ENCODE peak calls at places on chromosome X, in five cellular contexts. One of them, this sample, is unnamed.

GRCh38 chrX:12979011-12979629 is 4.2 kb downstream of the TMSB4X start:
- DNase-seq in SK-N-SH: no peak
- DNase-seq in PC-3: no peak
- DNase-seq in GM23248: peak; percentile 29
- DNase-seq in MM.1S: no peak
- DNase-seq in this sample: no peak

GRCh38 chrX:42070866-42071265 is 147.5 kb upstream of the CASK start:
- DNase-seq in SK-N-SH: no peak
- DNase-seq in PC-3: no peak
- DNase-seq in GM23248: peak; percentile 1
- DNase-seq in MM.1S: no peak
- DNase-seq in this sample: no peak

GRCh38 chrX:3520987-3521875 is 174.8 kb upstream of the MXRA5 start:
- DNase-seq in SK-N-SH: no peak
- DNase-seq in PC-3: no peak
- DNase-seq in GM23248: peak; percentile 45
- DNase-seq in MM.1S: no peak
- DNase-seq in this sample: no peak

GRCh38 chrX:44898411-44899221 is 25.6 kb downstream of the KDM6A start:
- DNase-seq in SK-N-SH: no peak
- DNase-seq in PC-3: no peak
- DNase-seq in GM23248: no peak
- DNase-seq in MM.1S: peak; percentile 14
- DNase-seq in this sample: no peak

GRCh38 chrX:56994375-56995270 is 718 bp downstream of the SPIN3 start:
- DNase-seq in SK-N-SH: peak; percentile 18
- DNase-seq in PC-3: no peak
- DNase-seq in GM23248: peak; percentile 22
- DNase-seq in MM.1S: no peak
- DNase-seq in this sample: peak; percentile 3

GRCh38 chrX:152177497-152178269 is 39.3 kb upstream of the MAGEA10 start:
- DNase-seq in SK-N-SH: no peak
- DNase-seq in PC-3: no peak
- DNase-seq in GM23248: peak; percentile 0
- DNase-seq in MM.1S: no peak
- DNase-seq in this sample: no peak

GRCh38 chrX:148784859-148785655 is 284.6 kb downstream of the AFF2 start:
- DNase-seq in SK-N-SH: no peak
- DNase-seq in PC-3: no peak
- DNase-seq in GM23248: no peak
- DNase-seq in MM.1S: no peak
- DNase-seq in this sample: peak; percentile 21

GRCh38 chrX:3493605-3494004 is 147.2 kb upstream of the MXRA5 start:
- DNase-seq in SK-N-SH: no peak
- DNase-seq in PC-3: no peak
- DNase-seq in GM23248: no peak
- DNase-seq in MM.1S: no peak
- DNase-seq in this sample: no peak

GRCh38 chrX:153902388-153902787 is 2.1 kb upstream of the AVPR2 start:
- DNase-seq in SK-N-SH: peak; percentile 59
- DNase-seq in PC-3: peak; percentile 24
- DNase-seq in GM23248: no peak
- DNase-seq in MM.1S: no peak
- DNase-seq in this sample: no peak

GRCh38 chrX:129959493-129959832 is 23.0 kb upstream of the BCORL1 start:
- DNase-seq in SK-N-SH: no peak
- DNase-seq in PC-3: no peak
- DNase-seq in GM23248: peak; percentile 66
- DNase-seq in MM.1S: no peak
- DNase-seq in this sample: peak; percentile 69

GRCh38 chrX:14351889-14352288 is 177.4 kb upstream of the GLRA2 start:
- DNase-seq in SK-N-SH: no peak
- DNase-seq in PC-3: no peak
- DNase-seq in GM23248: no peak
- DNase-seq in MM.1S: no peak
- DNase-seq in this sample: peak; percentile 66

GRCh38 chrX:22952011-22952410 is 47.7 kb upstream of the DDX53 start:
- DNase-seq in SK-N-SH: peak; percentile 5
- DNase-seq in PC-3: peak; percentile 23
- DNase-seq in GM23248: no peak
- DNase-seq in MM.1S: no peak
- DNase-seq in this sample: no peak

GRCh38 chrX:10633722-10634121 is 13.3 kb upstream of the MID1 start:
- DNase-seq in SK-N-SH: no peak
- DNase-seq in PC-3: peak; percentile 90
- DNase-seq in GM23248: peak; percentile 86
- DNase-seq in MM.1S: no peak
- DNase-seq in this sample: no peak

GRCh38 chrX:53682885-53683555 is 3.5 kb downstream of the HUWE1 start:
- DNase-seq in SK-N-SH: peak; percentile 47
- DNase-seq in PC-3: peak; percentile 43
- DNase-seq in GM23248: peak; percentile 72
- DNase-seq in MM.1S: peak; percentile 30
- DNase-seq in this sample: peak; percentile 50

GRCh38 chrX:37824491-37825224 is 22.7 kb downstream of the DYNLT3 start:
- DNase-seq in SK-N-SH: no peak
- DNase-seq in PC-3: peak; percentile 47
- DNase-seq in GM23248: no peak
- DNase-seq in MM.1S: no peak
- DNase-seq in this sample: no peak

GRCh38 chrX:46831620-46832327 is 5.1 kb upstream of the RP2 start:
- DNase-seq in SK-N-SH: no peak
- DNase-seq in PC-3: peak; percentile 70
- DNase-seq in GM23248: peak; percentile 70
- DNase-seq in MM.1S: no peak
- DNase-seq in this sample: no peak

GRCh38 chrX:13955095-13955647 is 74.5 kb downstream of the GEMIN8 start:
- DNase-seq in SK-N-SH: no peak
- DNase-seq in PC-3: no peak
- DNase-seq in GM23248: no peak
- DNase-seq in MM.1S: no peak
- DNase-seq in this sample: peak; percentile 17

GRCh38 chrX:23952984-23953907 is 45.4 kb downstream of the CXorf58 start:
- DNase-seq in SK-N-SH: no peak
- DNase-seq in PC-3: no peak
- DNase-seq in GM23248: no peak
- DNase-seq in MM.1S: peak; percentile 35
- DNase-seq in this sample: peak; percentile 31

DNA sequence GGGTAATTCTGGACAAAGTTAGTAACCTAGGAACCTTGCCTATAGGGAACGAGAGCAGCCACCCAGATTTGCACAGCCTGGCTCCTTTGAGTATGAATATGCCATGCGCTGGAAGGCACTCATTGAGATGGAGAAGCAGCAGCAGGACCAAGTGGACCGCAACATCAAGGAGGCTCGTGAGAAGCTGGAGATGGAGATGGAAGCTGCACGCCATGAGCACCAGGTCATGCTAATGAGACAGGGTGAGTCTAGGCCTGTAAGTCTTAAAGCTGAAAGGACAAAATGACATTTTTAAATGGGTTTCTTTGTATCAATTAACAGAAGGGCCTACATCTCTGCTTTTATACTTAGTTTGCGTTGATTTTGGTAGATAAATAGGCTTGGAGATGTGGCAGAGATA is 4.7 kb upstream of the ITGB1BP2 start:
- DNase-seq in SK-N-SH: no peak
- DNase-seq in PC-3: no peak
- DNase-seq in GM23248: no peak
- DNase-seq in MM.1S: no peak
- DNase-seq in this sample: no peak
- H3K36me3 ChIP-seq in SK-N-SH: peaks cover 58% of the 10 kb centered on the region
- H3K36me3 ChIP-seq in PC-3: peaks cover 56% of the 10 kb centered on the region
- H3K36me3 ChIP-seq in GM23248: peaks cover 30% of the 10 kb centered on the region
- H3K36me3 ChIP-seq in MM.1S: peaks cover 6% of the 10 kb centered on the region
- H3K36me3 ChIP-seq in this sample: peaks cover 7% of the 10 kb centered on the region

GRCh38 chrX:1485033-1485432 is 32.3 kb upstream of the ASMTL start:
- DNase-seq in SK-N-SH: no peak
- DNase-seq in PC-3: no peak
- DNase-seq in GM23248: no peak
- DNase-seq in MM.1S: no peak
- DNase-seq in this sample: no peak
- H3F3A ChIP-seq in SK-N-SH: peaks cover 5% of the 10 kb centered on the region
- H3F3A ChIP-seq in PC-3: no peaks in the 10 kb centered on the region
- H3F3A ChIP-seq in GM23248: no peaks in the 10 kb centered on the region
- H3F3A ChIP-seq in MM.1S: peaks cover 16% of the 10 kb centered on the region
- H3F3A ChIP-seq in this sample: peaks cover 4% of the 10 kb centered on the region

GRCh38 chrX:100931218-100931924 is 2.7 kb upstream of the XKRX start:
- DNase-seq in SK-N-SH: no peak
- DNase-seq in PC-3: no peak
- DNase-seq in GM23248: no peak
- DNase-seq in MM.1S: no peak
- DNase-seq in this sample: no peak

GRCh38 chrX:100926453-100926852 is 2.3 kb downstream of the XKRX start:
- DNase-seq in SK-N-SH: no peak
- DNase-seq in PC-3: no peak
- DNase-seq in GM23248: peak; percentile 23
- DNase-seq in MM.1S: no peak
- DNase-seq in this sample: no peak

GRCh38 chrX:100924370-100924769 is 4.3 kb downstream of the XKRX start:
- DNase-seq in SK-N-SH: no peak
- DNase-seq in PC-3: no peak
- DNase-seq in GM23248: no peak
- DNase-seq in MM.1S: no peak
- DNase-seq in this sample: no peak

GRCh38 chrX:100931925-100932285 is 3.2 kb upstream of the XKRX start:
- DNase-seq in SK-N-SH: no peak
- DNase-seq in PC-3: no peak
- DNase-seq in GM23248: no peak
- DNase-seq in MM.1S: no peak
- DNase-seq in this sample: no peak

GRCh38 chrX:100928660-100929613 is at the start of gene XKRX:
- DNase-seq in SK-N-SH: peak; percentile 53
- DNase-seq in PC-3: peak; percentile 40
- DNase-seq in GM23248: peak; percentile 53
- DNase-seq in MM.1S: peak; percentile 57
- DNase-seq in this sample: peak; percentile 62
- H3K9ac ChIP-seq in SK-N-SH: no peak within 1 kb of the TSS
- H3K9ac ChIP-seq in PC-3: no peak within 1 kb of the TSS
- H3K9ac ChIP-seq in GM23248: no peak within 1 kb of the TSS
- H3K9ac ChIP-seq in MM.1S: peak within 1 kb of the TSS; percentile 21
- H3K9ac ChIP-seq in this sample: no peak within 1 kb of the TSS

DNA sequence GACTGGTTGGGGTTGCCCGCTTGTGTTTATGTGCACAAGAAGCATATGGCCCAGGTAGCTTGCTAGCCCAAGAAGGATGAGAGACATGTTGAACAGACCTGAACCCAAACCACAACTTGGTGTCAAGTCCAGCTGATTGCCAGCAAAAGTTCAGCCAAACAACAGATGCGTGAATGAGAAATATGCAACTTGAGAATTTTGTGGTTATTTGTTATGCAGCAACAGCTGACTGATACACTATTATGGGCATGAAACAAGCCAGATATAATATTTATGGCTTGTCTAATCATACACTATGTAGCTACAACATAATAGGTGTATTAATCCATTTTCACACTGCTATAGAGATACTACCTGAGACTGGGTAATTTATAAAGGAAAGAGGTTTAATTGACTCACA is 66.3 kb upstream of the FTHL17 start:
- DNase-seq in SK-N-SH: no peak
- DNase-seq in PC-3: no peak
- DNase-seq in GM23248: no peak
- DNase-seq in MM.1S: no peak
- DNase-seq in this sample: no peak
- H3K36me3 ChIP-seq in SK-N-SH: no peaks in the 10 kb centered on the region
- H3K36me3 ChIP-seq in PC-3: no peaks in the 10 kb centered on the region
- H3K36me3 ChIP-seq in GM23248: no peaks in the 10 kb centered on the region
- H3K36me3 ChIP-seq in MM.1S: no peaks in the 10 kb centered on the region
- H3K36me3 ChIP-seq in this sample: no peaks in the 10 kb centered on the region

GRCh38 chrX:40247848-40248622 is 150.3 kb upstream of the BCOR start:
- DNase-seq in SK-N-SH: no peak
- DNase-seq in PC-3: no peak
- DNase-seq in GM23248: no peak
- DNase-seq in MM.1S: no peak
- DNase-seq in this sample: no peak

GRCh38 chrX:40258909-40259308 is 161.2 kb upstream of the BCOR start:
- DNase-seq in SK-N-SH: no peak
- DNase-seq in PC-3: no peak
- DNase-seq in GM23248: no peak
- DNase-seq in MM.1S: no peak
- DNase-seq in this sample: no peak

GRCh38 chrX:40249582-40249981 is 151.8 kb upstream of the BCOR start:
- DNase-seq in SK-N-SH: no peak
- DNase-seq in PC-3: no peak
- DNase-seq in GM23248: no peak
- DNase-seq in MM.1S: no peak
- DNase-seq in this sample: no peak

GRCh38 chrX:40248822-40249221 is 151.1 kb upstream of the BCOR start:
- DNase-seq in SK-N-SH: no peak
- DNase-seq in PC-3: no peak
- DNase-seq in GM23248: no peak
- DNase-seq in MM.1S: no peak
- DNase-seq in this sample: no peak

DNA sequence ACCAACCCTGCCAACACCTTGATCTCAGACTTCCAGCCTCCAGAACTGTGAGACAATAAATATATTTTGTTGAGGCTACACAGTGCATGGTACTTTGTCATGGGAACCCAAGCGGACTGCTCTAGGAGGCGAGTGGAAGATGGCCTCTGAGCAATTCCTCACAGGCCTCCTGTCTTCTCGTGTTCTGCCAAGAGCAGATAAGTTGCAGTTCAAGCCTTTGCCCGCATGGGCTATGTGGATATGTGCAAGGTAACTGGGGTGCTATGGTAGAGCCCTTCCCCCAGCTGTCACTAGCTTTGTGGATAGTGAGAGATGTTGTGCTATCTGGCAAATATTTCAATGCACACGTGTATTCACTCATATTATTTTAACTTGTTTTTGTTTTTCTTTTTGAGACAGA is 156.0 kb upstream of the BCOR start:
- DNase-seq in SK-N-SH: no peak
- DNase-seq in PC-3: no peak
- DNase-seq in GM23248: no peak
- DNase-seq in MM.1S: no peak
- DNase-seq in this sample: no peak
- H3F3A ChIP-seq in SK-N-SH: no peaks in the 10 kb centered on the region
- H3F3A ChIP-seq in PC-3: no peaks in the 10 kb centered on the region
- H3F3A ChIP-seq in GM23248: no peaks in the 10 kb centered on the region
- H3F3A ChIP-seq in MM.1S: no peaks in the 10 kb centered on the region
- H3F3A ChIP-seq in this sample: no peaks in the 10 kb centered on the region

GRCh38 chrX:48711162-48711928 is 14.8 kb downstream of the SUV39H1 start:
- DNase-seq in SK-N-SH: no peak
- DNase-seq in PC-3: no peak
- DNase-seq in GM23248: no peak
- DNase-seq in MM.1S: no peak
- DNase-seq in this sample: no peak

GRCh38 chrX:48705876-48706275 is 9.3 kb downstream of the SUV39H1 start:
- DNase-seq in SK-N-SH: no peak
- DNase-seq in PC-3: no peak
- DNase-seq in GM23248: no peak
- DNase-seq in MM.1S: no peak
- DNase-seq in this sample: no peak

GRCh38 chrX:48711929-48712505 is 15.5 kb downstream of the SUV39H1 start:
- DNase-seq in SK-N-SH: no peak
- DNase-seq in PC-3: no peak
- DNase-seq in GM23248: no peak
- DNase-seq in MM.1S: no peak
- DNase-seq in this sample: no peak

GRCh38 chrX:48713847-48714246 is 17.3 kb downstream of the SUV39H1 start:
- DNase-seq in SK-N-SH: no peak
- DNase-seq in PC-3: no peak
- DNase-seq in GM23248: no peak
- DNase-seq in MM.1S: no peak
- DNase-seq in this sample: no peak

GRCh38 chrX:48709522-48710117 is 13.1 kb downstream of the SUV39H1 start:
- DNase-seq in SK-N-SH: no peak
- DNase-seq in PC-3: no peak
- DNase-seq in GM23248: no peak
- DNase-seq in MM.1S: no peak
- DNase-seq in this sample: no peak
- H3K9ac ChIP-seq in SK-N-SH: no peak overlapping the region
- H3K9ac ChIP-seq in PC-3: no peak overlapping the region
- H3K9ac ChIP-seq in GM23248: no peak overlapping the region
- H3K9ac ChIP-seq in MM.1S: no peak overlapping the region
- H3K9ac ChIP-seq in this sample: no peak overlapping the region